ENCODE peak calls at places on chromosomes 3 and 15, in eight cellular contexts. One of them, this sample, is unnamed.

GRCh38 chr3:4083225-4084015 is 219.7 kb upstream of the SETMAR start:
- DNase-seq in HFF-Myc: no peak
- DNase-seq in neural progenitor cell: no peak
- DNase-seq in heart right ventricle: no peak
- DNase-seq in GM12865: no peak
- DNase-seq in lower lobe of right lung: no peak
- DNase-seq in K562: no peak
- DNase-seq in psoas muscle: no peak
- DNase-seq in this sample: no peak

GRCh38 chr15:26620528-26620927 is 152.3 kb downstream of the GABRB3 start:
- DNase-seq in heart right ventricle: no peak
- DNase-seq in psoas muscle: no peak
- DNase-seq in GM12865: no peak
- DNase-seq in K562: no peak
- DNase-seq in neural progenitor cell: no peak
- DNase-seq in lower lobe of right lung: no peak
- DNase-seq in HFF-Myc: no peak
- DNase-seq in this sample: no peak

GRCh38 chr3:10272977-10273376 is 19.8 kb downstream of the GHRL start:
- DNase-seq in heart right ventricle: no peak
- DNase-seq in K562: peak
- DNase-seq in psoas muscle: no peak
- DNase-seq in neural progenitor cell: no peak
- DNase-seq in lower lobe of right lung: no peak
- DNase-seq in HFF-Myc: no peak
- DNase-seq in GM12865: no peak
- DNase-seq in this sample: no peak

GRCh38 chr15:99586121-99586520 is 20.3 kb downstream of the MEF2A start:
- DNase-seq in psoas muscle: no peak
- DNase-seq in neural progenitor cell: no peak
- DNase-seq in GM12865: no peak
- DNase-seq in lower lobe of right lung: no peak
- DNase-seq in HFF-Myc: no peak
- DNase-seq in heart right ventricle: no peak
- DNase-seq in K562: no peak
- DNase-seq in this sample: no peak

GRCh38 chr3:10263549-10264363 is 15.5 kb downstream of the TATDN2 start:
- DNase-seq in neural progenitor cell: peak
- DNase-seq in K562: peak
- DNase-seq in heart right ventricle: no peak
- DNase-seq in GM12865: peak
- DNase-seq in lower lobe of right lung: no peak
- DNase-seq in HFF-Myc: no peak
- DNase-seq in psoas muscle: no peak
- DNase-seq in this sample: peak

GRCh38 chr3:142863965-142864924 is 24.6 kb downstream of the PCOLCE2 start:
- DNase-seq in HFF-Myc: no peak
- DNase-seq in heart right ventricle: no peak
- DNase-seq in lower lobe of right lung: no peak
- DNase-seq in neural progenitor cell: no peak
- DNase-seq in psoas muscle: no peak
- DNase-seq in GM12865: no peak
- DNase-seq in K562: no peak
- DNase-seq in this sample: no peak

GRCh38 chr15:80996247-80996646 is 4.5 kb upstream of the TLNRD1 start:
- DNase-seq in K562: peak
- DNase-seq in HFF-Myc: no peak
- DNase-seq in lower lobe of right lung: no peak
- DNase-seq in heart right ventricle: no peak
- DNase-seq in GM12865: peak
- DNase-seq in neural progenitor cell: peak
- DNase-seq in psoas muscle: no peak
- DNase-seq in this sample: peak

GRCh38 chr3:134798681-134799311 is 3.7 kb downstream of the EPHB1 start:
- DNase-seq in K562: no peak
- DNase-seq in psoas muscle: no peak
- DNase-seq in HFF-Myc: no peak
- DNase-seq in neural progenitor cell: no peak
- DNase-seq in GM12865: no peak
- DNase-seq in heart right ventricle: no peak
- DNase-seq in lower lobe of right lung: no peak
- DNase-seq in this sample: no peak

GRCh38 chr3:24278526-24278925 is 216.1 kb downstream of the THRB start:
- DNase-seq in GM12865: no peak
- DNase-seq in K562: no peak
- DNase-seq in HFF-Myc: no peak
- DNase-seq in neural progenitor cell: no peak
- DNase-seq in psoas muscle: no peak
- DNase-seq in lower lobe of right lung: no peak
- DNase-seq in heart right ventricle: no peak
- DNase-seq in this sample: no peak

GRCh38 chr3:46188708-46189107 is 19.4 kb downstream of the CCR1 start:
- DNase-seq in neural progenitor cell: no peak
- DNase-seq in heart right ventricle: no peak
- DNase-seq in HFF-Myc: no peak
- DNase-seq in K562: no peak
- DNase-seq in lower lobe of right lung: no peak
- DNase-seq in psoas muscle: no peak
- DNase-seq in GM12865: no peak
- DNase-seq in this sample: no peak

GRCh38 chr3:40404591-40405198 is 17.7 kb downstream of the ENTPD3 start:
- DNase-seq in K562: no peak
- DNase-seq in heart right ventricle: no peak
- DNase-seq in neural progenitor cell: no peak
- DNase-seq in HFF-Myc: no peak
- DNase-seq in GM12865: no peak
- DNase-seq in psoas muscle: no peak
- DNase-seq in lower lobe of right lung: no peak
- DNase-seq in this sample: no peak

GRCh38 chr15:45660231-45660979 is 25.6 kb downstream of the SQOR start:
- DNase-seq in heart right ventricle: no peak
- DNase-seq in neural progenitor cell: no peak
- DNase-seq in HFF-Myc: no peak
- DNase-seq in GM12865: no peak
- DNase-seq in lower lobe of right lung: no peak
- DNase-seq in psoas muscle: peak
- DNase-seq in K562: no peak
- DNase-seq in this sample: no peak

GRCh38 chr3:125024817-125025216 is 31.0 kb downstream of the HEG1 start:
- DNase-seq in psoas muscle: peak
- DNase-seq in GM12865: no peak
- DNase-seq in HFF-Myc: no peak
- DNase-seq in neural progenitor cell: no peak
- DNase-seq in heart right ventricle: peak
- DNase-seq in K562: no peak
- DNase-seq in lower lobe of right lung: no peak
- DNase-seq in this sample: peak

GRCh38 chr15:78073026-78073425 is 4.5 kb downstream of the TBC1D2B start:
- DNase-seq in neural progenitor cell: no peak
- DNase-seq in lower lobe of right lung: no peak
- DNase-seq in psoas muscle: no peak
- DNase-seq in HFF-Myc: no peak
- DNase-seq in K562: no peak
- DNase-seq in heart right ventricle: no peak
- DNase-seq in GM12865: no peak
- DNase-seq in this sample: no peak

GRCh38 chr3:50408445-50408953 is 49.2 kb upstream of the TMEM115 start:
- DNase-seq in GM12865: no peak
- DNase-seq in psoas muscle: no peak
- DNase-seq in HFF-Myc: no peak
- DNase-seq in lower lobe of right lung: no peak
- DNase-seq in neural progenitor cell: no peak
- DNase-seq in heart right ventricle: no peak
- DNase-seq in K562: no peak
- DNase-seq in this sample: no peak

GRCh38 chr3:156665296-156665695 is 9.1 kb upstream of the TIPARP start:
- DNase-seq in K562: no peak
- DNase-seq in psoas muscle: no peak
- DNase-seq in heart right ventricle: no peak
- DNase-seq in lower lobe of right lung: no peak
- DNase-seq in neural progenitor cell: no peak
- DNase-seq in GM12865: no peak
- DNase-seq in HFF-Myc: no peak
- DNase-seq in this sample: no peak

GRCh38 chr3:127684871-127685707 is 12.3 kb downstream of the ABTB1 start:
- DNase-seq in heart right ventricle: no peak
- DNase-seq in psoas muscle: peak
- DNase-seq in lower lobe of right lung: peak
- DNase-seq in neural progenitor cell: no peak
- DNase-seq in K562: no peak
- DNase-seq in GM12865: no peak
- DNase-seq in HFF-Myc: no peak
- DNase-seq in this sample: no peak

GRCh38 chr15:63156708-63157065 is 590 bp downstream of the RPS27L start:
- DNase-seq in psoas muscle: no peak
- DNase-seq in K562: peak
- DNase-seq in HFF-Myc: no peak
- DNase-seq in neural progenitor cell: peak
- DNase-seq in GM12865: peak
- DNase-seq in heart right ventricle: peak
- DNase-seq in lower lobe of right lung: no peak
- DNase-seq in this sample: peak

GRCh38 chr3:162390891-162391290 is 894.3 kb downstream of the OTOL1 start:
- DNase-seq in GM12865: no peak
- DNase-seq in psoas muscle: no peak
- DNase-seq in HFF-Myc: peak
- DNase-seq in heart right ventricle: no peak
- DNase-seq in K562: no peak
- DNase-seq in neural progenitor cell: no peak
- DNase-seq in lower lobe of right lung: no peak
- DNase-seq in this sample: peak

GRCh38 chr15:83205725-83206324 is 1.8 kb downstream of the HDGFL3 start:
- DNase-seq in psoas muscle: no peak
- DNase-seq in HFF-Myc: no peak
- DNase-seq in GM12865: peak
- DNase-seq in neural progenitor cell: no peak
- DNase-seq in heart right ventricle: no peak
- DNase-seq in lower lobe of right lung: no peak
- DNase-seq in K562: peak
- DNase-seq in this sample: no peak

GRCh38 chr15:27486676-27487290 is 515.8 kb downstream of the GABRG3 start:
- DNase-seq in heart right ventricle: no peak
- DNase-seq in HFF-Myc: no peak
- DNase-seq in psoas muscle: no peak
- DNase-seq in K562: no peak
- DNase-seq in GM12865: no peak
- DNase-seq in lower lobe of right lung: no peak
- DNase-seq in neural progenitor cell: no peak
- DNase-seq in this sample: no peak

GRCh38 chr3:135891121-135891520 is 74.4 kb upstream of the PPP2R3A start:
- DNase-seq in heart right ventricle: no peak
- DNase-seq in HFF-Myc: no peak
- DNase-seq in psoas muscle: no peak
- DNase-seq in GM12865: no peak
- DNase-seq in neural progenitor cell: no peak
- DNase-seq in lower lobe of right lung: no peak
- DNase-seq in K562: no peak
- DNase-seq in this sample: no peak

GRCh38 chr3:177776656-177777055 is 579.4 kb upstream of the TBL1XR1 start:
- DNase-seq in heart right ventricle: no peak
- DNase-seq in neural progenitor cell: no peak
- DNase-seq in psoas muscle: no peak
- DNase-seq in lower lobe of right lung: no peak
- DNase-seq in HFF-Myc: no peak
- DNase-seq in K562: no peak
- DNase-seq in GM12865: no peak
- DNase-seq in this sample: peak

GRCh38 chr15:70494861-70495571 is 268.3 kb downstream of the UACA start:
- DNase-seq in neural progenitor cell: peak
- DNase-seq in K562: no peak
- DNase-seq in heart right ventricle: no peak
- DNase-seq in HFF-Myc: no peak
- DNase-seq in psoas muscle: no peak
- DNase-seq in lower lobe of right lung: no peak
- DNase-seq in GM12865: peak
- DNase-seq in this sample: peak

GRCh38 chr3:167575000-167575399 is 78.7 kb downstream of the WDR49 start:
- DNase-seq in GM12865: no peak
- DNase-seq in psoas muscle: no peak
- DNase-seq in heart right ventricle: no peak
- DNase-seq in neural progenitor cell: peak
- DNase-seq in HFF-Myc: no peak
- DNase-seq in K562: no peak
- DNase-seq in lower lobe of right lung: no peak
- DNase-seq in this sample: no peak

GRCh38 chr3:120059081-120059864 is 35.0 kb downstream of the GSK3B start:
- DNase-seq in psoas muscle: no peak
- DNase-seq in neural progenitor cell: no peak
- DNase-seq in heart right ventricle: no peak
- DNase-seq in HFF-Myc: no peak
- DNase-seq in K562: no peak
- DNase-seq in GM12865: no peak
- DNase-seq in lower lobe of right lung: no peak
- DNase-seq in this sample: no peak
- H3K4me3 ChIP-seq in psoas muscle: no peak
- H3K4me3 ChIP-seq in neural progenitor cell: no peak
- H3K4me3 ChIP-seq in heart right ventricle: no peak
- H3K4me3 ChIP-seq in HFF-Myc: no peak
- H3K4me3 ChIP-seq in K562: no peak
- H3K4me3 ChIP-seq in GM12865: no peak
- H3K4me3 ChIP-seq in lower lobe of right lung: no peak
- H3K4me3 ChIP-seq in this sample: no peak

GRCh38 chr3:129120254-129121004 is 1.2 kb downstream of the RAB43 start:
- DNase-seq in psoas muscle: peak
- DNase-seq in lower lobe of right lung: peak
- DNase-seq in neural progenitor cell: peak
- DNase-seq in HFF-Myc: peak
- DNase-seq in GM12865: peak
- DNase-seq in K562: peak
- DNase-seq in heart right ventricle: peak
- DNase-seq in this sample: peak
- TF ChIP-seq CTCF in psoas muscle: peak
- TF ChIP-seq CTCF in lower lobe of right lung: peak
- TF ChIP-seq CTCF in neural progenitor cell: peak
- TF ChIP-seq CTCF in HFF-Myc: no peak
- TF ChIP-seq CTCF in GM12865: no peak
- TF ChIP-seq CTCF in K562: peak
- TF ChIP-seq CTCF in heart right ventricle: peak
- TF ChIP-seq CTCF in this sample: peak

GRCh38 chr15:52557242-52557641 is 11.6 kb downstream of the ARPP19 start:
- DNase-seq in HFF-Myc: no peak
- DNase-seq in neural progenitor cell: no peak
- DNase-seq in K562: no peak
- DNase-seq in lower lobe of right lung: no peak
- DNase-seq in GM12865: no peak
- DNase-seq in heart right ventricle: no peak
- DNase-seq in psoas muscle: no peak
- DNase-seq in this sample: no peak
- H3K4me3 ChIP-seq in HFF-Myc: no peak
- H3K4me3 ChIP-seq in neural progenitor cell: no peak
- H3K4me3 ChIP-seq in K562: no peak
- H3K4me3 ChIP-seq in lower lobe of right lung: no peak
- H3K4me3 ChIP-seq in GM12865: no peak
- H3K4me3 ChIP-seq in heart right ventricle: no peak
- H3K4me3 ChIP-seq in psoas muscle: peak
- H3K4me3 ChIP-seq in this sample: no peak

DNA sequence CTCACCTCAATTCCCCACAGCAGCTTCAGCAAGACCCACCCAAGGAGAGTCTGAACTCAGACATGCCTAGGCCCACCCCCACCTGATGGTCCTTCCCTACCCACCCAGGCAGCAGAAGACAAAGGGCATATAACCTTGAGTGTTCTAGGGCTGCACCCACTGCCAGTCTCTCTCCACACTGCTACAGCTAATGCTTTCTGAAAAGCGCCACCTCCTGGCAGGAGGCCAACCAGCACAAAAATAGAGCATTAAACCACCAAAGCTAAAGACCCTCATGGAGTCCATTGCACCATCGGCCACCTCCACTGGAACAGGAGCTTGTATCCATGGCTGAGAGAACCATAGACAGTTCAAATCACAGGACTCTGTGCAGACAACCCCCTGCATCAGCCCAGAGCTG is 11.3 kb upstream of the RPL39L start:
- DNase-seq in lower lobe of right lung: peak
- DNase-seq in K562: peak
- DNase-seq in psoas muscle: no peak
- DNase-seq in HFF-Myc: no peak
- DNase-seq in neural progenitor cell: no peak
- DNase-seq in GM12865: peak
- DNase-seq in heart right ventricle: no peak
- DNase-seq in this sample: no peak
- TF ChIP-seq CTCF in lower lobe of right lung: peak
- TF ChIP-seq CTCF in K562: peak
- TF ChIP-seq CTCF in psoas muscle: no peak
- TF ChIP-seq CTCF in HFF-Myc: no peak
- TF ChIP-seq CTCF in neural progenitor cell: peak
- TF ChIP-seq CTCF in GM12865: peak
- TF ChIP-seq CTCF in heart right ventricle: no peak
- TF ChIP-seq CTCF in this sample: peak